ENCODE peak calls at places on chromosomes 16 and 17, in five cellular contexts. One of them, this sample, is unnamed.

GRCh38 chr17:21677126-21677910 is 15.0 kb upstream of the KCNJ18 start:
- DNase-seq in HL-60: no peak
- DNase-seq in stomach: no peak
- DNase-seq in HCT116: no peak
- DNase-seq in prostate gland: no peak
- DNase-seq in this sample: peak

GRCh38 chr17:27613425-27613824 is 17.6 kb upstream of the LGALS9 start:
- DNase-seq in HL-60: no peak
- DNase-seq in stomach: no peak
- DNase-seq in HCT116: no peak
- DNase-seq in prostate gland: no peak
- DNase-seq in this sample: no peak

GRCh38 chr17:80414508-80414802 is 512 bp upstream of the ENDOV start:
- DNase-seq in HL-60: no peak
- DNase-seq in stomach: no peak
- DNase-seq in HCT116: no peak
- DNase-seq in prostate gland: no peak
- DNase-seq in this sample: no peak

GRCh38 chr17:15946611-15947120 is 1.7 kb downstream of the ADORA2B start:
- DNase-seq in HL-60: no peak
- DNase-seq in stomach: no peak
- DNase-seq in HCT116: no peak
- DNase-seq in prostate gland: no peak
- DNase-seq in this sample: no peak

GRCh38 chr17:39667262-39668140 is 752 bp upstream of the PNMT start:
- DNase-seq in HL-60: no peak
- DNase-seq in stomach: peak
- DNase-seq in HCT116: no peak
- DNase-seq in prostate gland: no peak
- DNase-seq in this sample: no peak

GRCh38 chr16:285146-286055 is 2.4 kb downstream of the PDIA2 start:
- DNase-seq in HL-60: no peak
- DNase-seq in stomach: no peak
- DNase-seq in HCT116: no peak
- DNase-seq in prostate gland: no peak
- DNase-seq in this sample: no peak

GRCh38 chr17:63395075-63395815 is 50.9 kb downstream of the CYB561 start:
- DNase-seq in HL-60: no peak
- DNase-seq in stomach: no peak
- DNase-seq in HCT116: no peak
- DNase-seq in prostate gland: no peak
- DNase-seq in this sample: no peak

GRCh38 chr17:74356640-74357465 is 4.8 kb downstream of the BTBD17 start:
- DNase-seq in HL-60: no peak
- DNase-seq in stomach: no peak
- DNase-seq in HCT116: no peak
- DNase-seq in prostate gland: no peak
- DNase-seq in this sample: no peak

GRCh38 chr17:57879437-57880085 is 29.7 kb upstream of the MRPS23 start:
- DNase-seq in HL-60: no peak
- DNase-seq in stomach: no peak
- DNase-seq in HCT116: no peak
- DNase-seq in prostate gland: peak
- DNase-seq in this sample: no peak

GRCh38 chr16:49459953-49460735 is 86.5 kb downstream of the C16orf78 start:
- DNase-seq in HL-60: no peak
- DNase-seq in stomach: peak
- DNase-seq in HCT116: no peak
- DNase-seq in prostate gland: no peak
- DNase-seq in this sample: no peak

GRCh38 chr16:66634527-66635196 is 30.2 kb downstream of the CMTM3 start:
- DNase-seq in HL-60: no peak
- DNase-seq in stomach: no peak
- DNase-seq in HCT116: no peak
- DNase-seq in prostate gland: no peak
- DNase-seq in this sample: no peak

GRCh38 chr16:67967183-67967955 is 1.1 kb downstream of the SLC12A4 start:
- DNase-seq in HL-60: no peak
- DNase-seq in stomach: no peak
- DNase-seq in HCT116: no peak
- DNase-seq in prostate gland: no peak
- DNase-seq in this sample: no peak

GRCh38 chr17:80364091-80364691 is 50.8 kb upstream of the ENDOV start:
- DNase-seq in HL-60: peak
- DNase-seq in stomach: no peak
- DNase-seq in HCT116: peak
- DNase-seq in prostate gland: no peak
- DNase-seq in this sample: no peak

GRCh38 chr16:67833035-67833417 is 9.1 kb upstream of the THAP11 start:
- DNase-seq in HL-60: peak
- DNase-seq in stomach: no peak
- DNase-seq in HCT116: no peak
- DNase-seq in prostate gland: no peak
- DNase-seq in this sample: no peak

GRCh38 chr16:70582280-70582978 is 58.8 kb downstream of the SF3B3 start:
- DNase-seq in HL-60: no peak
- DNase-seq in stomach: no peak
- DNase-seq in HCT116: no peak
- DNase-seq in prostate gland: no peak
- DNase-seq in this sample: peak
- TF ChIP-seq POLR2AphosphoS5 in HL-60: no peak
- TF ChIP-seq POLR2AphosphoS5 in stomach: no peak
- TF ChIP-seq POLR2AphosphoS5 in HCT116: no peak
- TF ChIP-seq POLR2AphosphoS5 in prostate gland: no peak
- TF ChIP-seq POLR2AphosphoS5 in this sample: no peak

GRCh38 chr17:75561927-75562603 is 25.5 kb upstream of the MYO15B start:
- DNase-seq in HL-60: no peak
- DNase-seq in stomach: peak
- DNase-seq in HCT116: no peak
- DNase-seq in prostate gland: no peak
- DNase-seq in this sample: no peak
- H3K27ac ChIP-seq in HL-60: no peak
- H3K27ac ChIP-seq in stomach: no peak
- H3K27ac ChIP-seq in HCT116: no peak
- H3K27ac ChIP-seq in prostate gland: no peak
- H3K27ac ChIP-seq in this sample: no peak

GRCh38 chr17:7844292-7845154 is 10.3 kb upstream of the TMEM88 start:
- DNase-seq in HL-60: peak
- DNase-seq in stomach: peak
- DNase-seq in HCT116: peak
- DNase-seq in prostate gland: peak
- DNase-seq in this sample: peak
- TF ChIP-seq POLR2AphosphoS5 in HL-60: peak
- TF ChIP-seq POLR2AphosphoS5 in stomach: peak
- TF ChIP-seq POLR2AphosphoS5 in HCT116: peak
- TF ChIP-seq POLR2AphosphoS5 in prostate gland: peak
- TF ChIP-seq POLR2AphosphoS5 in this sample: peak

GRCh38 chr16:71896688-71897368 is 1.5 kb downstream of the IST1 start:
- DNase-seq in HL-60: no peak
- DNase-seq in stomach: no peak
- DNase-seq in HCT116: no peak
- DNase-seq in prostate gland: no peak
- DNase-seq in this sample: no peak
- H3K27ac ChIP-seq in HL-60: peak
- H3K27ac ChIP-seq in stomach: peak
- H3K27ac ChIP-seq in HCT116: peak
- H3K27ac ChIP-seq in prostate gland: peak
- H3K27ac ChIP-seq in this sample: peak

GRCh38 chr17:50094243-50094752 is 853 bp upstream of the PDK2 start:
- DNase-seq in HL-60: peak
- DNase-seq in stomach: peak
- DNase-seq in HCT116: peak
- DNase-seq in prostate gland: peak
- DNase-seq in this sample: peak
- TF ChIP-seq POLR2AphosphoS5 in HL-60: no peak
- TF ChIP-seq POLR2AphosphoS5 in stomach: peak
- TF ChIP-seq POLR2AphosphoS5 in HCT116: no peak
- TF ChIP-seq POLR2AphosphoS5 in prostate gland: peak
- TF ChIP-seq POLR2AphosphoS5 in this sample: peak

DNA sequence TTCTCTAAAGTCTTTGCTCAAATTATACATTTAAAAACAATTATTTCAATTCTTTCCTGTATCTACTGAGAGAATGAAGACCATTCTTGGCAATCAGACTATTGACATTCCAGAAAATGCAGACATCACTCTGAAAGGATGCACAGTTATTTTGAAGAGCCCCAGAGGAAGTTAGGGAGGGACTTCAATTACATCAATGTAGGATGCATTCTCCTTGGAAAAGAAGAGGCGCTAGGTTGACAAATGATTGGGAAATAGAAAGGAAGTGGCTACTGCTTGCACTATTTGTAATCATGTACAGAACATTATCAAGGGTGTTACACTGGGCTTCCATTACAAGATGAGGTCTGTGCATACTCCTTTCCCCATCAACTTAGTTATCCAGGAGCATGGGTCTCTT is 74.3 kb downstream of the SSH2 start:
- DNase-seq in HL-60: peak
- DNase-seq in stomach: no peak
- DNase-seq in HCT116: no peak
- DNase-seq in prostate gland: no peak
- DNase-seq in this sample: no peak
- H3K27ac ChIP-seq in HL-60: no peak
- H3K27ac ChIP-seq in stomach: no peak
- H3K27ac ChIP-seq in HCT116: no peak
- H3K27ac ChIP-seq in prostate gland: no peak
- H3K27ac ChIP-seq in this sample: no peak

GRCh38 chr16:65301029-65301428 is 179.2 kb upstream of the CDH11 start:
- DNase-seq in HL-60: no peak
- DNase-seq in stomach: no peak
- DNase-seq in HCT116: no peak
- DNase-seq in prostate gland: no peak
- DNase-seq in this sample: no peak
- TF ChIP-seq POLR2AphosphoS5 in HL-60: no peak
- TF ChIP-seq POLR2AphosphoS5 in stomach: no peak
- TF ChIP-seq POLR2AphosphoS5 in HCT116: no peak
- TF ChIP-seq POLR2AphosphoS5 in prostate gland: no peak
- TF ChIP-seq POLR2AphosphoS5 in this sample: no peak

GRCh38 chr17:77827461-77827968 is 131.0 kb upstream of the TNRC6C start:
- DNase-seq in HL-60: no peak
- DNase-seq in stomach: no peak
- DNase-seq in HCT116: no peak
- DNase-seq in prostate gland: no peak
- DNase-seq in this sample: no peak
- H3K27ac ChIP-seq in HL-60: no peak
- H3K27ac ChIP-seq in stomach: no peak
- H3K27ac ChIP-seq in HCT116: no peak
- H3K27ac ChIP-seq in prostate gland: no peak
- H3K27ac ChIP-seq in this sample: no peak

GRCh38 chr16:63146251-63146650 is 1110.0 kb upstream of the CDH8 start:
- DNase-seq in HL-60: no peak
- DNase-seq in stomach: no peak
- DNase-seq in HCT116: no peak
- DNase-seq in prostate gland: no peak
- DNase-seq in this sample: no peak
- TF ChIP-seq POLR2AphosphoS5 in HL-60: no peak
- TF ChIP-seq POLR2AphosphoS5 in stomach: no peak
- TF ChIP-seq POLR2AphosphoS5 in HCT116: no peak
- TF ChIP-seq POLR2AphosphoS5 in prostate gland: no peak
- TF ChIP-seq POLR2AphosphoS5 in this sample: no peak

This sample was measured in breast epithelium.